ENCODE peak calls at places on chromosomes 2 and 18, in nine cellular contexts. K, J, F, N, M, G, B, O and H are unnamed samples. For H3K4me1, the result is how much of the 10 kb centered on the place peaks cover.

GRCh38 chr2:68104111-68104835 is 41.5 kb upstream of the C1D start:
- DNase-seq in M (no peak), F (no peak), G (no peak), O (no peak), K (no peak), J (no peak), N (no peak), B (no peak), H (no peak)

GRCh38 chr18:8409151-8409550 is 200.1 kb upstream of the RAB12 start:
- DNase-seq in M (no peak), J (no peak), G (no peak), K (no peak), F (no peak), B (no peak), O (no peak), N (no peak), H (no peak)

GRCh38 chr2:12778369-12778768 is 61.6 kb downstream of the TRIB2 start:
- DNase-seq in J (no peak), O (no peak), B (no peak), G (peak), F (no peak), N (no peak), M (peak), K (no peak), H (no peak)

GRCh38 chr2:129910446-129911362 is 68.8 kb upstream of the RAB6C start:
- DNase-seq in O (no peak), N (no peak), J (no peak), G (no peak), K (no peak), F (peak), B (no peak), M (no peak), H (no peak)

GRCh38 chr2:43519711-43520221 is 76.1 kb downstream of the THADA start:
- DNase-seq in B (no peak), F (no peak), M (no peak), K (peak), G (peak), J (no peak), N (peak), O (no peak), H (no peak)

GRCh38 chr2:201806442-201806841 is at the start of gene CDK15:
- DNase-seq in J (no peak), K (no peak), G (no peak), N (peak), M (peak), O (no peak), F (no peak), B (no peak), H (no peak)

GRCh38 chr2:239177325-239177724 is 223.5 kb downstream of the HDAC4 start:
- DNase-seq in J (no peak), K (no peak), N (no peak), M (no peak), B (no peak), O (peak), G (no peak), F (peak), H (no peak)

GRCh38 chr18:49238433-49239042 is 221.9 kb downstream of the DYM start:
- DNase-seq in N (peak), O (no peak), B (peak), G (peak), M (no peak), K (peak), J (no peak), F (no peak), H (no peak)

GRCh38 chr2:65300134-65300771 is 72.6 kb downstream of the ACTR2 start:
- DNase-seq in F (peak), N (peak), O (peak), J (peak), M (no peak), G (peak), B (no peak), K (no peak), H (peak)

GRCh38 chr2:196984888-196985287 is 58.4 kb upstream of the PGAP1 start:
- DNase-seq in N (no peak), F (no peak), O (no peak), B (no peak), G (no peak), K (no peak), M (no peak), J (no peak), H (no peak)

GRCh38 chr2:238104071-238104511 is 4.0 kb downstream of the ESPNL start:
- DNase-seq in F (no peak), G (no peak), N (no peak), M (no peak), K (no peak), O (no peak), B (no peak), J (no peak), H (no peak)

GRCh38 chr2:30382995-30383394 is 64.1 kb upstream of the LCLAT1 start:
- DNase-seq in G (no peak), F (no peak), N (no peak), B (no peak), K (no peak), O (no peak), M (no peak), J (no peak), H (no peak)

GRCh38 chr18:40250218-40250617 is 1704.8 kb upstream of the PIK3C3 start:
- DNase-seq in B (no peak), J (no peak), M (peak), N (no peak), K (no peak), F (no peak), O (no peak), G (no peak), H (no peak)

GRCh38 chr2:190723397-190724090 is 74.7 kb downstream of the NAB1 start:
- DNase-seq in G (peak), F (no peak), K (no peak), B (no peak), J (no peak), O (no peak), N (no peak), M (no peak), H (no peak)

GRCh38 chr18:35588995-35589394 is 7.5 kb downstream of the GALNT1 start:
- DNase-seq in M (peak), O (no peak), G (no peak), N (no peak), B (peak), J (no peak), K (peak), F (no peak), H (no peak)

GRCh38 chr2:73232471-73233153 is 427 bp downstream of the PRADC1 start:
- DNase-seq in G (peak), N (no peak), F (no peak), B (no peak), K (no peak), M (no peak), O (no peak), J (no peak), H (peak)

GRCh38 chr18:28189400-28190239 is 12.7 kb upstream of the CDH2 start:
- DNase-seq in G (no peak), O (no peak), B (no peak), K (peak), F (no peak), M (peak), J (no peak), N (peak), H (peak)

GRCh38 chr18:42929181-42929580 is 186.3 kb downstream of the RIT2 start:
- DNase-seq in J (no peak), O (no peak), K (no peak), G (no peak), M (no peak), B (no peak), F (no peak), N (no peak), H (no peak)

GRCh38 chr2:68745006-68745405 is 10.4 kb downstream of the ARHGAP25 start:
- DNase-seq in J (no peak), M (no peak), F (no peak), O (no peak), G (no peak), K (no peak), N (no peak), B (no peak), H (no peak)

GRCh38 chr2:20118051-20118450 is 66.6 kb upstream of the LAPTM4A start:
- DNase-seq in M (no peak), F (no peak), N (no peak), J (no peak), B (no peak), K (no peak), O (no peak), G (no peak), H (no peak)

GRCh38 chr18:26429535-26429934 is 118.8 kb downstream of the KCTD1 start:
- DNase-seq in G (no peak), J (no peak), M (peak), K (no peak), N (peak), B (no peak), F (no peak), O (no peak), H (no peak)

GRCh38 chr2:142992843-142993242 is 115.4 kb downstream of the KYNU start:
- DNase-seq in J (no peak), B (no peak), O (no peak), F (no peak), K (no peak), N (no peak), M (no peak), G (no peak), H (no peak)

GRCh38 chr2:124607679-124608078 is 582.6 kb downstream of the CNTNAP5 start:
- DNase-seq in J (no peak), K (no peak), M (peak), B (no peak), N (no peak), F (no peak), O (no peak), G (no peak), H (no peak)

GRCh38 chr2:3547915-3548314 is 10.2 kb downstream of the RNASEH1 start:
- DNase-seq in G (no peak), F (no peak), K (no peak), O (no peak), N (no peak), B (no peak), M (no peak), J (no peak), H (no peak)
- H3K4me1 ChIP-seq in G (under half), F (under half), K (under half), O (under half), N (under half), B (under half), M (under half), J (under half), H (under half)

DNA sequence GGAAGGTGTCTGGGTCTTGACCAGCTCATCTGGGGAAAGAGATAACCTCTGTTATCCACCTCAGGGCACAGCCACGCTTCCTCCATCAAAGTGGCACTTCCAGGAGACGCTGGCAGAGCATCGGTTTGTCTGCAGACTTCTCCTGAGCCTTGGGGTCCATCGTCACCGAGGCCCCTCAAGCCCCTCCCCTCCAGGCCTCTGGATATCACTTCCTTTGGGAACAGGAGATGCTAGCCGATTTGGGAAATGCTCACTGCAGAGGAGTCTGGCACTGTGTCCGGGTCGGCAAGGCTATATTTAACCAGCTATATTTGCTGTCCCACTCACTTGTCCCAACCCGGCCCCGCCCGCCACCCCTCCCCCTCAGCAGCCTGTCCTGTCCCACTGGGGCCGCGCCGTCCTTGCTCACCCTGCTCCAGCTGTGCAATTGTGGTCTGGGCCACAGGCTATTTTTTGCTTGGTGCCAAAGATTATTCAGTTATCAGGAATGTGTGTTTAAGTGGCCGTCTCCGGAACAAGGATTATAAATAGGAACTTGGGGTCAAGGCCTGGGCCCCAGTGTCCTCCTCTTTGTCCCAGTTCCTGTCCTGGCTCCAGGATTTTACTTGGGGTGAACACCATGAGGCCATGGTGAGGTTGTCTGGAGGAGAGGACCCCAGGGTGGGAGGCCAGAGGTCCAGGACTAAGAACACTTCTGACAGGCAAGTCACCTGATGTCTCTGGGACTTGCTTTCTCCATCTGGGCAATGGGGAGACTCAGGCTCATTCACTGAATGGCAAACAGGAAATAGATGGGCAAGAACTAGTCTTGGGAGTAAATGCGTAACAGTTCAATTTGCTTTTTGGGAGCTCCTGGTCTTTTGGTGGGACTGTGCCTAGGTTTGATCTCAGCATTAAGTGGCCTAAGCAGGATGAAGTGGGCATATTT is 263.6 kb downstream of the DYSF start:
- DNase-seq in G (peak), N (peak), F (peak), M (no peak), J (peak), B (no peak), O (peak), K (no peak), H (peak)
- H3K4me1 ChIP-seq in G (half or more), N (under half), F (half or more), M (under half), J (under half), B (under half), O (half or more), K (under half), H (under half)

DNA sequence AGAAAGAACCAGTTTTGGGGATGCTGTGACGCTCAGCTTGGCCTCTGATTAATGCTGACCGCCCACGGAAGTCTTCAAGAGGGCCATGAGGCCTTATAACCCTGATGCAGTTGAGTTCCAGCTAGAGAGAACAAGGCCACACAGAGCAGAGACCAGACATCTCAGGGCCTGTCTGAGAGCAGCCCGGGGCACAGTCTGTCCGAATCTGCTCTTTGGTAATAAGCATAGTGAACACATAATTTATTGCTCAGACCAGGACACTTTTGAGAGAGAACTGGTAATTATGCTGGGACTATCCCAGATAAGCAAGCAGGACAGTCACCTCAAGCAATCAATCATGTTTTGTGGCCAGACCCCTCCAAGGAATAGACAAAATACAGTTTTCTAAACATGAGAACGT is 68.5 kb downstream of the STPG4 start:
- DNase-seq in M (no peak), J (no peak), G (no peak), N (no peak), K (no peak), B (no peak), O (no peak), F (no peak), H (no peak)
- H3K4me1 ChIP-seq in M (under half), J (half or more), G (under half), N (under half), K (under half), B (under half), O (half or more), F (under half), H (under half)

DNA sequence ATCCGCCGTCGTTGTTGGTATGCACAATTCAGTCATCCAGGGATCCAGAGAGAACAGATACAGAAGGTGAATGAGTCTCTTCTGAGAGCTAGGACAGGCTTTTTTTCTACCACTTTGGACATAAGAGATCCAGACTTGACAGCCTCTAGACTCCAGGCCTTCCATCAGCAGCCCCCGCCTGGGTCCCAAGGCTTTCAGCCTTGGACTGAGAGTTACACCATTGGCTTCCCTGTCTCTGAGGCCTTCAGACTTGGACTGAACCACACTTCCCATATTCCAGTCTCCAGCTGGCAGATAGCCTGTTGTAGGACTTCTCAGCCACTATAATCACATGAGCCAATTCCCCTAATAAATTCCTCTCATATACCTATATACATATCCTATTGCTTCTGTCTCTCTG is 128.3 kb downstream of the MCFD2 start:
- DNase-seq in F (no peak), J (no peak), M (no peak), O (no peak), N (no peak), K (no peak), G (no peak), B (no peak), H (no peak)
- H3K4me1 ChIP-seq in F (under half), J (under half), M (under half), O (under half), N (under half), K (under half), G (under half), B (under half), H (under half)

DNA sequence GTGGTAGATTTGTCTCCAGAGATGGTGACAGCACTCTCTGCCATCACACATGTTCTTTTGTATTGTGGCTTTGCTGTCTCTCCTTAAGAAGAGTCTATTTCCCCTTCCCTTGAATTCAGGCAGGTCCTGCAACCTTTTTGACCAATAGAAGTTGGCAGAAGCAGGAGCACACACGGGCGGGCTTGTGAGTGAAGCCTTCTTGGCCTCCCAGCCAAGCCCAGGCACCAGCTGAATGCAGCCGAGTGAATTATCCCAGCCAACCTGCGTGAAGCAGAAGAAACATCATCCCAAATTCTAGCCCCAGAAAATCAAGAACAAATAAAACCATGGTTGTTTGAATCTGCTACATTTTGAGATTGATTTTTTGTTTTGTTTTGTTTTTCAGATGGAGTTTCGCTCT is 107.7 kb upstream of the COPS8 start:
- DNase-seq in N (no peak), K (no peak), J (no peak), O (no peak), G (no peak), M (no peak), F (no peak), B (no peak), H (no peak)
- H3K4me1 ChIP-seq in N (under half), K (under half), J (under half), O (under half), G (under half), M (under half), F (under half), B (under half), H (under half)